ENCODE peak calls at places on chromosomes 7 and 10, in four cellular contexts. I is transverse colon, S is esophagus muscularis mucosa, C is uterus. Z is an unnamed sample. For H3K4me1, the result is how much of the 10 kb centered on the place peaks cover.

GRCh38 chr10:15230257-15230656 is 61.8 kb upstream of the NMT2 start:
- DNase-seq in C (no peak), I (no peak), S (no peak), Z (no peak)

GRCh38 chr10:131730771-131731497 is 169.9 kb upstream of the PPP2R2D start:
- DNase-seq in S (no peak), C (no peak), I (no peak), Z (no peak)

GRCh38 chr10:48608279-48608681 is 3.4 kb upstream of the ARHGAP22 start:
- DNase-seq in I (peak), C (no peak), S (peak), Z (no peak)

GRCh38 chr10:132514841-132515521 is 22.6 kb upstream of the INPP5A start:
- DNase-seq in I (no peak), S (no peak), C (peak), Z (peak)

GRCh38 chr7:36962367-36962766 is 238.1 kb upstream of the AOAH start:
- DNase-seq in I (no peak), C (no peak), S (no peak), Z (no peak)

GRCh38 chr7:44087914-44088838 is 5.8 kb upstream of the POLM start:
- DNase-seq in C (peak), I (no peak), S (no peak), Z (peak)

GRCh38 chr10:18233775-18234174 is 93.6 kb downstream of the CACNB2 start:
- DNase-seq in I (peak), S (peak), C (no peak), Z (peak)

GRCh38 chr7:106621393-106622132 is 39.4 kb downstream of the CCDC71L start:
- DNase-seq in I (no peak), C (no peak), S (no peak), Z (no peak)

GRCh38 chr7:159204664-159205063 is 60.0 kb upstream of the VIPR2 start:
- DNase-seq in I (no peak), C (no peak), S (peak), Z (no peak)

GRCh38 chr7:102111758-102112119 is 174.9 kb upstream of the SH2B2 start:
- DNase-seq in S (no peak), C (peak), I (no peak), Z (no peak)

GRCh38 chr10:85610381-85611092 is 756.1 kb downstream of the GRID1 start:
- DNase-seq in S (peak), C (no peak), I (no peak), Z (no peak)

GRCh38 chr10:70274643-70275042 is 9.2 kb downstream of the NPFFR1 start:
- DNase-seq in S (no peak), C (no peak), I (no peak), Z (peak)

GRCh38 chr10:71218833-71219120 is 6.4 kb downstream of the UNC5B start:
- DNase-seq in S (no peak), I (no peak), C (no peak), Z (no peak)

GRCh38 chr7:79137942-79138341 is 315.5 kb downstream of the MAGI2 start:
- DNase-seq in S (no peak), I (no peak), C (no peak), Z (no peak)

GRCh38 chr10:101829561-101830315 is 11.5 kb upstream of the OGA start:
- DNase-seq in S (no peak), I (peak), C (peak), Z (peak)

GRCh38 chr10:103055105-103055504 is 137.0 kb downstream of the CNNM2 start:
- DNase-seq in S (no peak), C (no peak), I (no peak), Z (no peak)

GRCh38 chr7:91913612-91914011 is 27.1 kb upstream of the AKAP9 start:
- DNase-seq in I (no peak), C (no peak), S (no peak), Z (no peak)

GRCh38 chr7:155450558-155450827 is 7.4 kb upstream of the EN2 start:
- DNase-seq in I (no peak), C (no peak), S (no peak), Z (no peak)

GRCh38 chr10:111109506-111110242 is 32.8 kb downstream of the ADRA2A start:
- DNase-seq in I (no peak), S (no peak), C (no peak), Z (no peak)

GRCh38 chr10:660980-661890 is 28.2 kb downstream of the DIP2C start:
- DNase-seq in C (no peak), S (no peak), I (peak), Z (no peak)

GRCh38 chr7:99380032-99380822 is 5.7 kb downstream of the ARPC1B start:
- DNase-seq in C (no peak), I (peak), S (no peak), Z (peak)

GRCh38 chr10:125152646-125153368 is 7.6 kb downstream of the CTBP2 start:
- DNase-seq in I (peak), S (no peak), C (peak), Z (peak)

GRCh38 chr10:101222683-101223273 is 6.5 kb downstream of the LBX1 start:
- DNase-seq in S (no peak), I (no peak), C (no peak), Z (no peak)

GRCh38 chr7:8590791-8591190 is 157.4 kb downstream of the NXPH1 start:
- DNase-seq in C (no peak), S (no peak), I (no peak), Z (no peak)

GRCh38 chr7:150377116-150377979 is 1.8 kb upstream of the ZNF775 start:
- DNase-seq in C (no peak), S (no peak), I (peak), Z (no peak)

GRCh38 chr7:150374472-150374871 is 4.7 kb upstream of the ZNF775 start:
- DNase-seq in C (no peak), S (no peak), I (no peak), Z (no peak)

GRCh38 chr7:150375662-150376521 is 3.2 kb upstream of the ZNF775 start:
- DNase-seq in S (no peak), C (no peak), I (peak), Z (no peak)

GRCh38 chr7:150378115-150378852 is 846 bp upstream of the ZNF775 start:
- DNase-seq in S (peak), C (peak), I (peak), Z (peak)

GRCh38 chr7:150376560-150376959 is 2.6 kb upstream of the ZNF775 start:
- DNase-seq in I (no peak), C (no peak), S (no peak), Z (no peak)
- H3K4me1 ChIP-seq in I (half or more), C (under half), S (under half), Z (under half)

GRCh38 chr7:74106846-74107245 is 23.2 kb downstream of the LIMK1 start:
- DNase-seq in I (no peak), S (no peak), C (no peak), Z (no peak)
- TF ChIP-seq POLR2A in I (no peak), S (no peak), C (no peak), Z (no peak)

DNA sequence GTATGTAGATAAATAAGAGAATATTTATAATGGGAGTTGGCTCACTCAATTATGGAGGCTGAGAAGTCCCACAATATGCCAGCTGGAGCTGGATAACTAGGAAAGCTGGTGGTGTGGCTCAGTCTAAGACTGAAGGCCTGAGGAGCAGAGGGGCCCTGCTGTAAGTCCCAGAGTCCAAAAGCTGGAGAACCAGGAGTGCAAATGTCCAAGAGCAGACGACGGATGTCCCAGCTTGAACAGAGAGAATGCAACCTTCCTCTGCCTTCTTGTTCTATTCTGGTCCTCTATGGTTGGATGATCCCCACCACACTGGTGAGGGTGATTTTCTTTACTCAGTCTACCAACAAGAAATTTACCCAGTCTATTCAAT is 13.2 kb downstream of the IL2RA start:
- DNase-seq in I (no peak), C (no peak), S (peak), Z (no peak)
- H3K4me1 ChIP-seq in I (under half), C (under half), S (under half), Z (under half)

GRCh38 chr7:84263106-84263505 is 68.5 kb upstream of the SEMA3A start:
- DNase-seq in C (no peak), I (no peak), S (no peak), Z (no peak)
- TF ChIP-seq POLR2A in C (no peak), I (no peak), S (no peak), Z (no peak)